ENCODE peak calls at places on chromosomes 7 and 10, in six cellular contexts. One of them, this sample, is unnamed.

GRCh38 chr7:17043012-17043877 is 161.5 kb upstream of the AGR3 start:
- DNase-seq in cardiac muscle cell: no peak
- DNase-seq in foreskin fibroblast: peak; percentile 38
- DNase-seq in CD8-positive, alpha-beta T cell: no peak
- DNase-seq in hepatocyte: no peak
- DNase-seq in dorsolateral prefrontal cortex: no peak
- DNase-seq in this sample: no peak

GRCh38 chr7:139058963-139059362 is 23.1 kb upstream of the ZC3HAV1L start:
- DNase-seq in hepatocyte: no peak
- DNase-seq in CD8-positive, alpha-beta T cell: no peak
- DNase-seq in foreskin fibroblast: no peak
- DNase-seq in cardiac muscle cell: no peak
- DNase-seq in dorsolateral prefrontal cortex: no peak
- DNase-seq in this sample: no peak

GRCh38 chr10:84588971-84589370 is 260.6 kb downstream of the CCSER2 start:
- DNase-seq in foreskin fibroblast: no peak
- DNase-seq in CD8-positive, alpha-beta T cell: no peak
- DNase-seq in hepatocyte: no peak
- DNase-seq in dorsolateral prefrontal cortex: no peak
- DNase-seq in cardiac muscle cell: no peak
- DNase-seq in this sample: no peak

GRCh38 chr7:102322202-102322715 is 34.0 kb downstream of the SPDYE6 start:
- DNase-seq in hepatocyte: no peak
- DNase-seq in cardiac muscle cell: no peak
- DNase-seq in CD8-positive, alpha-beta T cell: no peak
- DNase-seq in dorsolateral prefrontal cortex: no peak
- DNase-seq in foreskin fibroblast: no peak
- DNase-seq in this sample: no peak

GRCh38 chr7:31043035-31043434 is 9.1 kb upstream of the ADCYAP1R1 start:
- DNase-seq in CD8-positive, alpha-beta T cell: no peak
- DNase-seq in foreskin fibroblast: no peak
- DNase-seq in hepatocyte: no peak
- DNase-seq in cardiac muscle cell: no peak
- DNase-seq in dorsolateral prefrontal cortex: peak; percentile 37
- DNase-seq in this sample: no peak

GRCh38 chr7:139559364-139560105 is 36.0 kb downstream of the CLEC2L start:
- DNase-seq in CD8-positive, alpha-beta T cell: no peak
- DNase-seq in hepatocyte: no peak
- DNase-seq in cardiac muscle cell: no peak
- DNase-seq in dorsolateral prefrontal cortex: no peak
- DNase-seq in foreskin fibroblast: no peak
- DNase-seq in this sample: no peak

GRCh38 chr10:6199131-6199733 is 3.5 kb upstream of the PFKFB3 start:
- DNase-seq in CD8-positive, alpha-beta T cell: no peak
- DNase-seq in dorsolateral prefrontal cortex: no peak
- DNase-seq in cardiac muscle cell: no peak
- DNase-seq in hepatocyte: no peak
- DNase-seq in foreskin fibroblast: no peak
- DNase-seq in this sample: no peak

GRCh38 chr7:30027065-30027456 is 559 bp upstream of the FKBP14 start:
- DNase-seq in dorsolateral prefrontal cortex: no peak
- DNase-seq in cardiac muscle cell: no peak
- DNase-seq in CD8-positive, alpha-beta T cell: peak; percentile 14
- DNase-seq in foreskin fibroblast: peak; percentile 36
- DNase-seq in hepatocyte: peak; percentile 70
- DNase-seq in this sample: no peak

GRCh38 chr7:49403844-49404243 is 369.6 kb upstream of the VWC2 start:
- DNase-seq in cardiac muscle cell: no peak
- DNase-seq in hepatocyte: no peak
- DNase-seq in dorsolateral prefrontal cortex: no peak
- DNase-seq in foreskin fibroblast: no peak
- DNase-seq in CD8-positive, alpha-beta T cell: no peak
- DNase-seq in this sample: no peak

GRCh38 chr10:132492323-132493035 is 45.1 kb upstream of the INPP5A start:
- DNase-seq in hepatocyte: no peak
- DNase-seq in cardiac muscle cell: no peak
- DNase-seq in foreskin fibroblast: no peak
- DNase-seq in dorsolateral prefrontal cortex: peak; percentile 56
- DNase-seq in CD8-positive, alpha-beta T cell: no peak
- DNase-seq in this sample: no peak

GRCh38 chr7:135714534-135715009 is 13.4 kb downstream of the SLC13A4 start:
- DNase-seq in foreskin fibroblast: peak; percentile 91
- DNase-seq in CD8-positive, alpha-beta T cell: no peak
- DNase-seq in cardiac muscle cell: peak; percentile 28
- DNase-seq in dorsolateral prefrontal cortex: no peak
- DNase-seq in hepatocyte: peak; percentile 12
- DNase-seq in this sample: peak; percentile 39

GRCh38 chr7:85229544-85229943 is 42.7 kb upstream of the SEMA3D start:
- DNase-seq in foreskin fibroblast: no peak
- DNase-seq in cardiac muscle cell: no peak
- DNase-seq in CD8-positive, alpha-beta T cell: no peak
- DNase-seq in dorsolateral prefrontal cortex: no peak
- DNase-seq in hepatocyte: no peak
- DNase-seq in this sample: no peak

GRCh38 chr10:132722391-132722790 is 63.6 kb downstream of the NKX6-2 start:
- DNase-seq in cardiac muscle cell: no peak
- DNase-seq in dorsolateral prefrontal cortex: no peak
- DNase-seq in CD8-positive, alpha-beta T cell: no peak
- DNase-seq in foreskin fibroblast: no peak
- DNase-seq in hepatocyte: no peak
- DNase-seq in this sample: no peak

GRCh38 chr7:76196786-76197185 is 4.9 kb upstream of the SRRM3 start:
- DNase-seq in hepatocyte: no peak
- DNase-seq in foreskin fibroblast: no peak
- DNase-seq in dorsolateral prefrontal cortex: no peak
- DNase-seq in CD8-positive, alpha-beta T cell: no peak
- DNase-seq in cardiac muscle cell: no peak
- DNase-seq in this sample: no peak

GRCh38 chr10:88108115-88108610 is 244.7 kb downstream of the PTEN start:
- DNase-seq in CD8-positive, alpha-beta T cell: no peak
- DNase-seq in dorsolateral prefrontal cortex: no peak
- DNase-seq in foreskin fibroblast: no peak
- DNase-seq in hepatocyte: no peak
- DNase-seq in cardiac muscle cell: no peak
- DNase-seq in this sample: no peak

GRCh38 chr7:3436746-3437145 is 135.7 kb downstream of the SDK1 start:
- DNase-seq in dorsolateral prefrontal cortex: no peak
- DNase-seq in cardiac muscle cell: no peak
- DNase-seq in hepatocyte: no peak
- DNase-seq in foreskin fibroblast: peak; percentile 55
- DNase-seq in CD8-positive, alpha-beta T cell: no peak
- DNase-seq in this sample: no peak

GRCh38 chr10:49550563-49550962 is 11.6 kb upstream of the ERCC6 start:
- DNase-seq in cardiac muscle cell: no peak
- DNase-seq in hepatocyte: no peak
- DNase-seq in dorsolateral prefrontal cortex: no peak
- DNase-seq in CD8-positive, alpha-beta T cell: no peak
- DNase-seq in foreskin fibroblast: peak; percentile 93
- DNase-seq in this sample: no peak
- H3K4me3 ChIP-seq in cardiac muscle cell: no peak overlapping the region
- H3K4me3 ChIP-seq in hepatocyte: no peak overlapping the region
- H3K4me3 ChIP-seq in dorsolateral prefrontal cortex: no peak overlapping the region
- H3K4me3 ChIP-seq in CD8-positive, alpha-beta T cell: no peak overlapping the region
- H3K4me3 ChIP-seq in foreskin fibroblast: no peak overlapping the region
- H3K4me3 ChIP-seq in this sample: no peak overlapping the region

GRCh38 chr7:155430606-155431005 is 27.3 kb upstream of the EN2 start:
- DNase-seq in CD8-positive, alpha-beta T cell: no peak
- DNase-seq in dorsolateral prefrontal cortex: no peak
- DNase-seq in hepatocyte: no peak
- DNase-seq in cardiac muscle cell: no peak
- DNase-seq in foreskin fibroblast: no peak
- DNase-seq in this sample: no peak

GRCh38 chr7:155428171-155428834 is 29.6 kb upstream of the EN2 start:
- DNase-seq in dorsolateral prefrontal cortex: no peak
- DNase-seq in foreskin fibroblast: no peak
- DNase-seq in hepatocyte: no peak
- DNase-seq in CD8-positive, alpha-beta T cell: no peak
- DNase-seq in cardiac muscle cell: no peak
- DNase-seq in this sample: no peak

GRCh38 chr7:155429651-155430050 is 28.3 kb upstream of the EN2 start:
- DNase-seq in CD8-positive, alpha-beta T cell: no peak
- DNase-seq in hepatocyte: no peak
- DNase-seq in foreskin fibroblast: no peak
- DNase-seq in cardiac muscle cell: no peak
- DNase-seq in dorsolateral prefrontal cortex: no peak
- DNase-seq in this sample: no peak

GRCh38 chr7:155431711-155432110 is 26.2 kb upstream of the EN2 start:
- DNase-seq in hepatocyte: no peak
- DNase-seq in cardiac muscle cell: no peak
- DNase-seq in CD8-positive, alpha-beta T cell: no peak
- DNase-seq in dorsolateral prefrontal cortex: no peak
- DNase-seq in foreskin fibroblast: no peak
- DNase-seq in this sample: no peak

DNA sequence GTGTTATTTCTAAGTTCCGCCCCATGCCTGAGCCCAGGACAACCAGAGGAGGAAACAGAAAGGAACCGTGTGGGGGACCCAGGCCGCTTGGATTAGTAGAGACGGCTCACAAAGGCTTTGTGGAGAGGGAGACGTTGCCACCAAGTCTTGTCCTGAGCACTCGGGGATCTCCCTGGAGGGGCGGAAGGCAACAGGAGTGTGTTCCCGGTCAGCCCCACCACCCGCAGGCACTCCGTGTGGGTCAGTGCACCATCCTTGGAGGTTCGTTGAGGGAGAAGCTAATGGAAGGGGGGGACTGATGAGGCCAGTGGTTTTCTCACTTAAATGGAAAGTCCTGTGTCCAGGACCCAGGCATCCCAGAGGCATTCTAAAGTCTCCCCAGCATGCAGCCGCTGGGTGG is 26.7 kb upstream of the EN2 start:
- DNase-seq in CD8-positive, alpha-beta T cell: no peak
- DNase-seq in dorsolateral prefrontal cortex: no peak
- DNase-seq in hepatocyte: no peak
- DNase-seq in cardiac muscle cell: no peak
- DNase-seq in foreskin fibroblast: no peak
- DNase-seq in this sample: no peak
- TF ChIP-seq CTCF in CD8-positive, alpha-beta T cell: no peak
- TF ChIP-seq CTCF in dorsolateral prefrontal cortex: no peak
- TF ChIP-seq CTCF in hepatocyte: no peak
- TF ChIP-seq CTCF in cardiac muscle cell: no peak
- TF ChIP-seq CTCF in foreskin fibroblast: no peak
- TF ChIP-seq CTCF in this sample: no peak

GRCh38 chr10:122639801-122640200 is 59.8 kb downstream of the C10orf120 start:
- DNase-seq in hepatocyte: no peak
- DNase-seq in cardiac muscle cell: no peak
- DNase-seq in dorsolateral prefrontal cortex: no peak
- DNase-seq in CD8-positive, alpha-beta T cell: no peak
- DNase-seq in foreskin fibroblast: no peak
- DNase-seq in this sample: no peak

GRCh38 chr10:122640921-122641320 is 58.7 kb downstream of the C10orf120 start:
- DNase-seq in cardiac muscle cell: no peak
- DNase-seq in hepatocyte: no peak
- DNase-seq in foreskin fibroblast: no peak
- DNase-seq in CD8-positive, alpha-beta T cell: no peak
- DNase-seq in dorsolateral prefrontal cortex: no peak
- DNase-seq in this sample: no peak

GRCh38 chr10:122646511-122647382 is 52.9 kb downstream of the C10orf120 start:
- DNase-seq in foreskin fibroblast: no peak
- DNase-seq in dorsolateral prefrontal cortex: no peak
- DNase-seq in hepatocyte: no peak
- DNase-seq in CD8-positive, alpha-beta T cell: no peak
- DNase-seq in cardiac muscle cell: peak; percentile 17
- DNase-seq in this sample: no peak

GRCh38 chr10:122643931-122644534 is 55.6 kb downstream of the C10orf120 start:
- DNase-seq in foreskin fibroblast: no peak
- DNase-seq in hepatocyte: no peak
- DNase-seq in cardiac muscle cell: no peak
- DNase-seq in CD8-positive, alpha-beta T cell: no peak
- DNase-seq in dorsolateral prefrontal cortex: no peak
- DNase-seq in this sample: no peak

DNA sequence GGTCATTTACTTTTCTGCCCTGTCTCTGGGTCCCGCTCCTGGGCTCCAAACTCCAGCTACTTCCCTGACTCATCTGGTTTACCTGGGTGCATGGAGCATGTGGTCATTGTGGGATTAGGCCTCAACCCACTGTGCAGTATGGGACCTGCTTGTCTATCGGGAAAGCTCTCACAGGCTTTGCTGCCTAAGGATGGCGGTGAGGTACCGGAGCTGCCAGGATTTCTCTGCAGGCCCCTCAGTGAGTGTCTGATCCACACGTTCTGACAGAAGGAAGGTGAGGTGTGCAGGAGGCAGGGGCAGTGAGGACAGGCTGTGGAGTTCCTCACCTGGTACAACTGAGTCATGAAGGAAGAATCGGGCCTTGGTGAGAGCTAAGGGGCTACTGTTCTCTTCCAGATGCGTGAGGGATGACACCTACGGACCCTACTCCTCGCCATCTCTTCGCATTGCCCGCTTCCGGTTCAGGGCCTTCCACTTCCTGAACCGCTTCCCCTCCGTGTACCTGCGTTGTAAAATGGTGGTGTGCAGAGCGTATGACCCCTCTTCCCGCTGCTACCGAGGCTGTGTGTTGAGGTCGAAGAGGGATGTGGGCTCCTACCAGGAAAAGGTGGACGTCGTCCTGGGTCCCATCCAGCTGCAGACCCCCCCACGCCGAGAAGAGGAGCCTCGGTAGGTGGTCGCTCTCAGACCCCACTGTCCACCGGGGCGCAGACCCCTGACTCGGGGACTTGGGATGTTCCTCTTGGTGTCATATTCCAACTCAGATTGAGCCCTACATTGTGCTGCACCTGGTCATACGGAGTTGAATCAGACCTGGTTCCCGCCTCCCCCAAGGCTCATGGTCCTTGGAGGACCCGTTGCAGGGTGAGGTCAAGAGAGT is 56.7 kb downstream of the C10orf120 start:
- DNase-seq in hepatocyte: no peak
- DNase-seq in foreskin fibroblast: no peak
- DNase-seq in CD8-positive, alpha-beta T cell: no peak
- DNase-seq in cardiac muscle cell: no peak
- DNase-seq in dorsolateral prefrontal cortex: no peak
- DNase-seq in this sample: no peak
- H3K4me3 ChIP-seq in hepatocyte: no peak overlapping the region
- H3K4me3 ChIP-seq in foreskin fibroblast: no peak overlapping the region
- H3K4me3 ChIP-seq in CD8-positive, alpha-beta T cell: no peak overlapping the region
- H3K4me3 ChIP-seq in cardiac muscle cell: no peak overlapping the region
- H3K4me3 ChIP-seq in dorsolateral prefrontal cortex: no peak overlapping the region
- H3K4me3 ChIP-seq in this sample: no peak overlapping the region

GRCh38 chr10:93773120-93773519 is 15.4 kb downstream of the LGI1 start:
- DNase-seq in cardiac muscle cell: no peak
- DNase-seq in hepatocyte: no peak
- DNase-seq in dorsolateral prefrontal cortex: no peak
- DNase-seq in CD8-positive, alpha-beta T cell: no peak
- DNase-seq in foreskin fibroblast: no peak
- DNase-seq in this sample: no peak

GRCh38 chr10:93773705-93774104 is 16.0 kb downstream of the LGI1 start:
- DNase-seq in CD8-positive, alpha-beta T cell: no peak
- DNase-seq in cardiac muscle cell: no peak
- DNase-seq in foreskin fibroblast: no peak
- DNase-seq in hepatocyte: no peak
- DNase-seq in dorsolateral prefrontal cortex: no peak
- DNase-seq in this sample: no peak

GRCh38 chr10:93777092-93777491 is 19.4 kb downstream of the LGI1 start:
- DNase-seq in CD8-positive, alpha-beta T cell: no peak
- DNase-seq in hepatocyte: no peak
- DNase-seq in cardiac muscle cell: no peak
- DNase-seq in foreskin fibroblast: no peak
- DNase-seq in dorsolateral prefrontal cortex: no peak
- DNase-seq in this sample: no peak

GRCh38 chr10:93771354-93771753 is 13.6 kb downstream of the LGI1 start:
- DNase-seq in foreskin fibroblast: no peak
- DNase-seq in cardiac muscle cell: no peak
- DNase-seq in hepatocyte: no peak
- DNase-seq in dorsolateral prefrontal cortex: no peak
- DNase-seq in CD8-positive, alpha-beta T cell: no peak
- DNase-seq in this sample: no peak

GRCh38 chr10:93775330-93775729 is 17.6 kb downstream of the LGI1 start:
- DNase-seq in CD8-positive, alpha-beta T cell: no peak
- DNase-seq in cardiac muscle cell: no peak
- DNase-seq in hepatocyte: no peak
- DNase-seq in foreskin fibroblast: no peak
- DNase-seq in dorsolateral prefrontal cortex: no peak
- DNase-seq in this sample: no peak
- TF ChIP-seq CTCF in CD8-positive, alpha-beta T cell: no peak
- TF ChIP-seq CTCF in cardiac muscle cell: no peak
- TF ChIP-seq CTCF in hepatocyte: no peak
- TF ChIP-seq CTCF in foreskin fibroblast: no peak
- TF ChIP-seq CTCF in dorsolateral prefrontal cortex: no peak
- TF ChIP-seq CTCF in this sample: no peak